ENCODE peak calls at places on chromosome 11, in eight cellular contexts. G, Q, M, O, Y, T, K and H are unnamed samples.

GRCh38 chr11:79244805-79245197 is 196.0 kb downstream of the TENM4 start:
- DNase-seq in Y (no peak), T (no peak), K (no peak), Q (no peak), M (no peak), G (no peak), O (no peak), H (no peak)

GRCh38 chr11:126459691-126460404 is 104.4 kb downstream of the ST3GAL4 start:
- DNase-seq in K (no peak), Y (no peak), M (no peak), O (no peak), T (no peak), G (no peak), Q (no peak), H (no peak)

GRCh38 chr11:117509543-117509942 is 181.9 kb downstream of the CEP164 start:
- DNase-seq in K (no peak), T (no peak), Q (no peak), G (no peak), Y (no peak), M (no peak), O (no peak), H (no peak)

GRCh38 chr11:94060401-94060800 is 39.2 kb downstream of the HEPHL1 start:
- DNase-seq in G (no peak), Q (no peak), O (no peak), T (no peak), Y (no peak), K (no peak), M (no peak), H (no peak)

GRCh38 chr11:12195773-12196172 is 85.4 kb downstream of the MICAL2 start:
- DNase-seq in Q (no peak), O (no peak), K (no peak), T (no peak), M (no peak), G (no peak), Y (peak; percentile 40), H (no peak)

GRCh38 chr11:9362393-9362863 is 22.0 kb upstream of the IPO7 start:
- DNase-seq in Q (no peak), O (no peak), M (peak; percentile 45), T (no peak), G (no peak), Y (no peak), K (peak; percentile 23), H (no peak)

GRCh38 chr11:17637901-17638300 is 81.5 kb upstream of the MYOD1 start:
- DNase-seq in T (no peak), G (no peak), Q (no peak), M (no peak), K (no peak), O (no peak), Y (no peak), H (no peak)

GRCh38 chr11:93608280-93608862 is 53.1 kb upstream of the CEP295 start:
- DNase-seq in K (no peak), Q (no peak), M (no peak), O (no peak), Y (no peak), T (no peak), G (no peak), H (no peak)

GRCh38 chr11:120125005-120125404 is 12.9 kb downstream of the TRIM29 start:
- DNase-seq in G (no peak), K (no peak), O (no peak), Y (no peak), T (peak; percentile 75), M (no peak), Q (no peak), H (peak; percentile 79)

GRCh38 chr11:36391062-36391461 is 95.0 kb downstream of the PRR5L start:
- DNase-seq in M (peak; percentile 39), G (no peak), Q (no peak), O (no peak), K (no peak), T (no peak), Y (no peak), H (no peak)

GRCh38 chr11:117589024-117589423 is 208.0 kb downstream of the DSCAML1 start:
- DNase-seq in M (no peak), G (no peak), Y (no peak), Q (no peak), T (no peak), O (no peak), K (no peak), H (no peak)

GRCh38 chr11:18778468-18778867 is 13.1 kb downstream of the PTPN5 start:
- DNase-seq in Q (no peak), G (no peak), T (no peak), O (no peak), K (no peak), Y (no peak), M (no peak), H (no peak)

GRCh38 chr11:99585606-99586005 is 564.9 kb downstream of the CNTN5 start:
- DNase-seq in O (no peak), Y (no peak), K (no peak), T (no peak), M (no peak), Q (no peak), G (no peak), H (no peak)

GRCh38 chr11:111635706-111636045 is 33.4 kb downstream of the SIK2 start:
- DNase-seq in O (no peak), T (peak; percentile 65), G (no peak), Y (no peak), M (peak; percentile 63), Q (peak; percentile 25), K (no peak), H (no peak)

GRCh38 chr11:65502852-65503603 is 4.2 kb downstream of the MALAT1 start:
- DNase-seq in K (no peak), Q (no peak), G (no peak), O (no peak), T (no peak), Y (no peak), M (no peak), H (peak; percentile 60)

GRCh38 chr11:34318111-34319037 is 39.4 kb downstream of the ABTB2 start:
- DNase-seq in M (no peak), Q (no peak), O (no peak), K (no peak), T (no peak), Y (no peak), G (no peak), H (peak; percentile 65)

GRCh38 chr11:59283825-59284772 is 71.4 kb upstream of the MPEG1 start:
- DNase-seq in Y (peak; percentile 40), O (peak; percentile 30), T (peak; percentile 8), K (peak; percentile 75), M (peak; percentile 45), Q (no peak), G (peak; percentile 26), H (peak; percentile 27)

GRCh38 chr11:44728491-44728910 is 1.7 kb downstream of the TSPAN18 start:
- DNase-seq in Y (no peak), T (no peak), Q (no peak), G (no peak), O (no peak), M (no peak), K (peak; percentile 65), H (no peak)

GRCh38 chr11:86202013-86202336 is 42.6 kb upstream of the EED start:
- DNase-seq in Y (no peak), T (no peak), K (no peak), Q (no peak), G (no peak), O (no peak), M (no peak), H (no peak)

GRCh38 chr11:67281552-67282150 is 7.5 kb upstream of the ANKRD13D start:
- DNase-seq in M (peak; percentile 15), O (no peak), K (no peak), G (no peak), Q (no peak), Y (no peak), T (peak; percentile 10), H (no peak)

GRCh38 chr11:63680842-63681207 is 475 bp upstream of the RTN3 start:
- DNase-seq in O (no peak), Q (no peak), K (peak; percentile 37), G (peak; percentile 2), M (no peak), T (no peak), Y (no peak), H (no peak)

GRCh38 chr11:126490261-126490660 is 134.8 kb downstream of the ST3GAL4 start:
- DNase-seq in Q (no peak), O (no peak), K (no peak), T (no peak), M (no peak), Y (no peak), G (no peak), H (no peak)

GRCh38 chr11:93648168-93648567 is 13.3 kb upstream of the CEP295 start:
- DNase-seq in K (peak; percentile 60), M (no peak), Q (no peak), T (peak; percentile 16), Y (no peak), G (no peak), O (no peak), H (peak; percentile 20)

GRCh38 chr11:64654439-64654838 is 63.4 kb downstream of the SLC22A12 start:
- DNase-seq in Q (no peak), K (no peak), Y (no peak), O (no peak), M (no peak), G (no peak), T (no peak), H (no peak)

GRCh38 chr11:74307409-74307808 is 4.0 kb downstream of the P4HA3 start:
- DNase-seq in M (no peak), T (peak; percentile 39), K (no peak), Y (no peak), G (no peak), O (no peak), Q (no peak), H (no peak)

GRCh38 chr11:68950268-68950667 is 30.5 kb downstream of the MRGPRD start:
- DNase-seq in Y (no peak), Q (no peak), O (peak; percentile 31), G (peak; percentile 16), K (peak; percentile 85), T (no peak), M (no peak), H (peak; percentile 16)
- TF ChIP-seq CTCF in Y (no peak), Q (peak; percentile 23), O (peak; percentile 50), G (peak; percentile 53), K (peak; percentile 61), T (peak; percentile 49), M (no peak), H (peak; percentile 66)

GRCh38 chr11:107898270-107898669 is 30.0 kb upstream of the RAB39A start:
- DNase-seq in Q (no peak), G (no peak), O (peak; percentile 6), T (no peak), Y (no peak), M (no peak), K (peak; percentile 62), H (peak; percentile 45)
- TF ChIP-seq CTCF in Q (peak; percentile 46), G (peak; percentile 55), O (peak; percentile 31), T (peak; percentile 70), Y (peak; percentile 66), M (peak; percentile 19), K (peak; percentile 70), H (peak; percentile 76)

GRCh38 chr11:60469723-60470122 is 14.1 kb downstream of the MS4A1 start:
- DNase-seq in Q (no peak), K (no peak), M (no peak), G (no peak), O (no peak), T (no peak), Y (no peak), H (no peak)
- TF ChIP-seq CTCF in Q (no peak), K (peak; percentile 25), M (no peak), G (no peak), O (no peak), T (no peak), Y (no peak), H (no peak)

DNA sequence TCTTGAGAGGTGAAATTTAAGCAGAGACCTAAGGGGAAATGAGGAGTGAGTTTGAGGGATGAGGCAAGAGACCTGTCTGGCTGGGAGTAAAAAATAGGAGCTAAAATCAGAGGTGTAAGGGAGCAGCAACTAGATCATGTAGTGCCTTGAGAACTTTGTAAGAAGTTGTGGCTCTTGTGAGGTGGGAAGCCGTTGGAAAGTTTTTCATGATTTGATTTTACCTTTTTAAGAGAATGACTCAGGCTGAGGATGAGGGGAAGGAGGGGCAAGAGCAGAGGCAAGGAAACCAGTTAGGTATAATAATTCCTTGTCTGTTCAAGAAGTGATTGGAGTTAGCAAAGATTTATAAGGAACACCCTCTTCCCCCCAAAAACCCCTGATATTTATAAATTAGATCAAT is 25.8 kb downstream of the QSER1 start:
- DNase-seq in O (no peak), K (no peak), Q (no peak), T (no peak), Y (no peak), G (no peak), M (no peak), H (no peak)
- TF ChIP-seq CTCF in O (no peak), K (no peak), Q (no peak), T (no peak), Y (no peak), G (no peak), M (no peak), H (no peak)